ENCODE peak calls at places on chromosomes 1 and 21, in seven cellular contexts. One of them, this sample, is unnamed.

GRCh38 chr21:45977396-45977795 is 4.2 kb upstream of the COL6A1 start:
- DNase-seq in ovary: peak
- DNase-seq in DND-41: no peak
- DNase-seq in fibroblast of mammary gland: no peak
- DNase-seq in right lobe of liver: no peak
- DNase-seq in fibroblast of lung: no peak
- DNase-seq in astrocyte: no peak
- DNase-seq in this sample: no peak

GRCh38 chr1:38719880-38720279 is 139.7 kb downstream of the RRAGC start:
- DNase-seq in fibroblast of lung: no peak
- DNase-seq in astrocyte: no peak
- DNase-seq in ovary: no peak
- DNase-seq in DND-41: no peak
- DNase-seq in right lobe of liver: no peak
- DNase-seq in fibroblast of mammary gland: no peak
- DNase-seq in this sample: no peak

GRCh38 chr1:109636201-109636952 is 16.7 kb downstream of the AMPD2 start:
- DNase-seq in fibroblast of mammary gland: peak
- DNase-seq in astrocyte: peak
- DNase-seq in fibroblast of lung: peak
- DNase-seq in DND-41: no peak
- DNase-seq in ovary: peak
- DNase-seq in right lobe of liver: no peak
- DNase-seq in this sample: no peak

GRCh38 chr1:201845331-201846083 is 16.6 kb downstream of the IPO9 start:
- DNase-seq in astrocyte: peak
- DNase-seq in right lobe of liver: no peak
- DNase-seq in fibroblast of mammary gland: peak
- DNase-seq in DND-41: no peak
- DNase-seq in fibroblast of lung: peak
- DNase-seq in ovary: no peak
- DNase-seq in this sample: no peak

GRCh38 chr1:107413951-107414350 is 273.1 kb downstream of the NTNG1 start:
- DNase-seq in DND-41: no peak
- DNase-seq in fibroblast of mammary gland: peak
- DNase-seq in right lobe of liver: no peak
- DNase-seq in ovary: no peak
- DNase-seq in astrocyte: no peak
- DNase-seq in fibroblast of lung: no peak
- DNase-seq in this sample: no peak

GRCh38 chr1:116064616-116065015 is 46.6 kb upstream of the MAB21L3 start:
- DNase-seq in fibroblast of lung: peak
- DNase-seq in ovary: no peak
- DNase-seq in DND-41: no peak
- DNase-seq in fibroblast of mammary gland: peak
- DNase-seq in right lobe of liver: no peak
- DNase-seq in astrocyte: no peak
- DNase-seq in this sample: no peak

GRCh38 chr1:3391711-3392110 is 62.8 kb upstream of the ARHGEF16 start:
- DNase-seq in ovary: no peak
- DNase-seq in fibroblast of lung: no peak
- DNase-seq in DND-41: no peak
- DNase-seq in right lobe of liver: no peak
- DNase-seq in fibroblast of mammary gland: no peak
- DNase-seq in astrocyte: no peak
- DNase-seq in this sample: no peak

GRCh38 chr1:218439541-218440295 is 94.6 kb downstream of the TGFB2 start:
- DNase-seq in fibroblast of lung: no peak
- DNase-seq in astrocyte: peak
- DNase-seq in right lobe of liver: no peak
- DNase-seq in fibroblast of mammary gland: no peak
- DNase-seq in DND-41: no peak
- DNase-seq in ovary: no peak
- DNase-seq in this sample: no peak

GRCh38 chr1:35745124-35745730 is 24.6 kb downstream of the CLSPN start:
- DNase-seq in fibroblast of lung: no peak
- DNase-seq in right lobe of liver: no peak
- DNase-seq in ovary: no peak
- DNase-seq in fibroblast of mammary gland: no peak
- DNase-seq in DND-41: no peak
- DNase-seq in astrocyte: no peak
- DNase-seq in this sample: no peak

GRCh38 chr1:207860531-207860930 is 50.4 kb downstream of the CD34 start:
- DNase-seq in DND-41: no peak
- DNase-seq in fibroblast of mammary gland: peak
- DNase-seq in fibroblast of lung: no peak
- DNase-seq in ovary: no peak
- DNase-seq in right lobe of liver: no peak
- DNase-seq in astrocyte: no peak
- DNase-seq in this sample: no peak

GRCh38 chr1:181554465-181554864 is 71.1 kb downstream of the CACNA1E start:
- DNase-seq in DND-41: no peak
- DNase-seq in fibroblast of lung: no peak
- DNase-seq in ovary: no peak
- DNase-seq in right lobe of liver: no peak
- DNase-seq in astrocyte: no peak
- DNase-seq in fibroblast of mammary gland: peak
- DNase-seq in this sample: no peak

GRCh38 chr21:38171723-38172344 is 85.0 kb upstream of the KCNJ15 start:
- DNase-seq in fibroblast of lung: peak
- DNase-seq in right lobe of liver: no peak
- DNase-seq in ovary: no peak
- DNase-seq in fibroblast of mammary gland: peak
- DNase-seq in astrocyte: peak
- DNase-seq in DND-41: no peak
- DNase-seq in this sample: no peak

GRCh38 chr1:208241541-208241940 is 2.6 kb downstream of the PLXNA2 start:
- DNase-seq in right lobe of liver: no peak
- DNase-seq in astrocyte: no peak
- DNase-seq in DND-41: no peak
- DNase-seq in fibroblast of lung: no peak
- DNase-seq in ovary: no peak
- DNase-seq in fibroblast of mammary gland: no peak
- DNase-seq in this sample: no peak

GRCh38 chr1:110151175-110151715 is 951 bp downstream of the SLC6A17 start:
- DNase-seq in right lobe of liver: no peak
- DNase-seq in DND-41: no peak
- DNase-seq in fibroblast of mammary gland: peak
- DNase-seq in fibroblast of lung: no peak
- DNase-seq in ovary: no peak
- DNase-seq in astrocyte: no peak
- DNase-seq in this sample: no peak

GRCh38 chr1:91099746-91100621 is 78.1 kb upstream of the ZNF644 start:
- DNase-seq in right lobe of liver: no peak
- DNase-seq in fibroblast of mammary gland: no peak
- DNase-seq in ovary: no peak
- DNase-seq in DND-41: no peak
- DNase-seq in fibroblast of lung: no peak
- DNase-seq in astrocyte: peak
- DNase-seq in this sample: peak

GRCh38 chr1:84365225-84366221 is 32.8 kb upstream of the DNASE2B start:
- DNase-seq in fibroblast of mammary gland: peak
- DNase-seq in right lobe of liver: no peak
- DNase-seq in fibroblast of lung: peak
- DNase-seq in astrocyte: peak
- DNase-seq in DND-41: no peak
- DNase-seq in ovary: no peak
- DNase-seq in this sample: no peak

GRCh38 chr1:157994081-157994581 is 686 bp downstream of the KIRREL1 start:
- DNase-seq in DND-41: peak
- DNase-seq in fibroblast of lung: no peak
- DNase-seq in fibroblast of mammary gland: no peak
- DNase-seq in ovary: peak
- DNase-seq in right lobe of liver: no peak
- DNase-seq in astrocyte: no peak
- DNase-seq in this sample: no peak

GRCh38 chr1:67572594-67573221 is 112.3 kb upstream of the GADD45A start:
- DNase-seq in fibroblast of mammary gland: no peak
- DNase-seq in right lobe of liver: peak
- DNase-seq in ovary: no peak
- DNase-seq in fibroblast of lung: no peak
- DNase-seq in astrocyte: no peak
- DNase-seq in DND-41: no peak
- DNase-seq in this sample: no peak

GRCh38 chr21:38333290-38334272 is 76.8 kb downstream of the KCNJ15 start:
- DNase-seq in astrocyte: no peak
- DNase-seq in DND-41: no peak
- DNase-seq in ovary: no peak
- DNase-seq in fibroblast of lung: peak
- DNase-seq in right lobe of liver: peak
- DNase-seq in fibroblast of mammary gland: peak
- DNase-seq in this sample: peak

GRCh38 chr1:203676455-203676854 is 49.8 kb downstream of the ATP2B4 start:
- DNase-seq in ovary: no peak
- DNase-seq in fibroblast of mammary gland: no peak
- DNase-seq in DND-41: no peak
- DNase-seq in right lobe of liver: no peak
- DNase-seq in fibroblast of lung: no peak
- DNase-seq in astrocyte: no peak
- DNase-seq in this sample: no peak

GRCh38 chr1:161676441-161676840 is 13.5 kb downstream of the FCGR2B start:
- DNase-seq in ovary: no peak
- DNase-seq in DND-41: no peak
- DNase-seq in right lobe of liver: no peak
- DNase-seq in astrocyte: no peak
- DNase-seq in fibroblast of mammary gland: no peak
- DNase-seq in fibroblast of lung: no peak
- DNase-seq in this sample: no peak

GRCh38 chr1:55143686-55144085 is 71.5 kb downstream of the USP24 start:
- DNase-seq in DND-41: no peak
- DNase-seq in fibroblast of lung: no peak
- DNase-seq in astrocyte: no peak
- DNase-seq in fibroblast of mammary gland: no peak
- DNase-seq in ovary: no peak
- DNase-seq in right lobe of liver: no peak
- DNase-seq in this sample: peak

DNA sequence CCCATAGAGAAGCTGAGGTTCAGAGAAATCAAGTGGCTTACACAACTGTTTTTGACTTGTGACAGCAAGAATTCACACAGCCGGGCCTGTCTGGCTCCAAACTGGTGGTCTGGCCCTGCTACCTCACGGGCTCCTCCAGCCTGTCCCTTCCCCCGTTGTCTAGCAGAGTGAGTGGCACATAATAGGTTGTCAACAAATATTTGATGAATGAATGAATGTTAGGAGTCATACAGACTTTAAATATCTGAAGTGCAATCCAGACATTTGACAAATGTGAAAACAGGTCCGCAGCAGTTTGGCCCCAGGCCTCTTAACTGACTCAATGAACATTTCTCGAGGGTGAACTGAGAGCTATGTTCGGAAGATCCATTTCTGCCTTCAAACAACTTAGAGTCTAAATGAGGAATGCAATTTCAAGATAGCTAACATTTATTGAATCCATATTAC is 1.1 kb upstream of the RHOC start:
- DNase-seq in fibroblast of lung: no peak
- DNase-seq in ovary: no peak
- DNase-seq in astrocyte: no peak
- DNase-seq in DND-41: no peak
- DNase-seq in right lobe of liver: no peak
- DNase-seq in fibroblast of mammary gland: no peak
- DNase-seq in this sample: no peak
- H3K4me3 ChIP-seq in fibroblast of lung: peak
- H3K4me3 ChIP-seq in ovary: no peak
- H3K4me3 ChIP-seq in astrocyte: peak
- H3K4me3 ChIP-seq in DND-41: no peak
- H3K4me3 ChIP-seq in right lobe of liver: no peak
- H3K4me3 ChIP-seq in fibroblast of mammary gland: no peak
- H3K4me3 ChIP-seq in this sample: no peak

GRCh38 chr1:41599912-41600311 is 115.4 kb upstream of the EDN2 start:
- DNase-seq in ovary: no peak
- DNase-seq in fibroblast of mammary gland: peak
- DNase-seq in astrocyte: no peak
- DNase-seq in fibroblast of lung: peak
- DNase-seq in DND-41: no peak
- DNase-seq in right lobe of liver: no peak
- DNase-seq in this sample: no peak
- TF ChIP-seq CTCF in ovary: no peak
- TF ChIP-seq CTCF in fibroblast of mammary gland: peak
- TF ChIP-seq CTCF in astrocyte: peak
- TF ChIP-seq CTCF in fibroblast of lung: peak
- TF ChIP-seq CTCF in DND-41: peak
- TF ChIP-seq CTCF in right lobe of liver: peak
- TF ChIP-seq CTCF in this sample: no peak

GRCh38 chr1:28086651-28087050 is 1.8 kb downstream of the EYA3 start:
- DNase-seq in right lobe of liver: no peak
- DNase-seq in astrocyte: no peak
- DNase-seq in fibroblast of mammary gland: no peak
- DNase-seq in ovary: no peak
- DNase-seq in DND-41: no peak
- DNase-seq in fibroblast of lung: no peak
- DNase-seq in this sample: no peak
- H3K4me3 ChIP-seq in right lobe of liver: no peak
- H3K4me3 ChIP-seq in astrocyte: no peak
- H3K4me3 ChIP-seq in fibroblast of mammary gland: no peak
- H3K4me3 ChIP-seq in ovary: no peak
- H3K4me3 ChIP-seq in DND-41: no peak
- H3K4me3 ChIP-seq in fibroblast of lung: no peak
- H3K4me3 ChIP-seq in this sample: peak

DNA sequence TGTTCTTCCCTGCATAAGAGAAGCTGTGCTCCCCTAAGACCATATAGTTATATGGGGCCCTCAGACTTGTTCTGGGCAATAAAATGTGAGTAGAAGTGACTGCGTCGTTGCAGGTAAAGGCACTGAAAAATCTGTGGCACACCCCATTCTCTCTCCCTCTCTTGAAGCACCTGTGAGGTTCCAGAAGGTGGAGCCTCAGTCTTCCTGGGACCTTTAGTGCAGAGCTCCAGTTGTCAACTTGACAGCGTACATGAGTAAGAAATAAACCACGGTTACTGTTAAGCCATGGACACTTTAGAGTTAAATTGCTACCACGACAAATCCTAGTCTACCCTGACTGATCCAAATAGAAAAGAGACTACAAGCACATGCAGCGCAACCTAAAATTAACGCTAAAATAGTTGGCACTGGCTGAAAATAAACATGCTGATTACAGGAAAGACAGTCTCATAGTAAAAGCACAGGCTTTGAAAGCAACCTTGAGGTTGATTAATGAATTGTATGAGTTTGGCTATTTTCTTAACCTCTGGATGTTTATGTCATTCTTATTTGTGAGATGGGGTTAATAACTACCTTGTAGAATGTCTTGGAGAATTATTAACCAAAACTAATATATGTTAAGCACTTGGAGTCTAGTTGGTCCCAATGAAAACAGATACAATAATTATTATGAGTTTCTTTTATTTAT is 93.0 kb upstream of the PLPPR4 start:
- DNase-seq in DND-41: no peak
- DNase-seq in ovary: no peak
- DNase-seq in right lobe of liver: no peak
- DNase-seq in fibroblast of mammary gland: no peak
- DNase-seq in fibroblast of lung: no peak
- DNase-seq in astrocyte: no peak
- DNase-seq in this sample: no peak
- TF ChIP-seq CTCF in DND-41: no peak
- TF ChIP-seq CTCF in ovary: no peak
- TF ChIP-seq CTCF in right lobe of liver: no peak
- TF ChIP-seq CTCF in fibroblast of mammary gland: no peak
- TF ChIP-seq CTCF in fibroblast of lung: no peak
- TF ChIP-seq CTCF in astrocyte: no peak
- TF ChIP-seq CTCF in this sample: no peak